ENCODE peak calls at places on chromosomes 16 and 17, in six cellular contexts. S is testis, M is breast epithelium, A is Peyer's patch, X is sigmoid colon, U is A549. Z is an unnamed sample. For H3K4me1, the result is how much of the 10 kb centered on the place peaks cover.

GRCh38 chr17:7703584-7704574 is 1.1 kb upstream of the EFNB3 start:
- DNase-seq in S (no peak), M (peak), A (peak), X (no peak), U (peak), Z (no peak)

GRCh38 chr16:89841275-89841674 is 13.0 kb downstream of the SPIRE2 start:
- DNase-seq in S (no peak), M (no peak), A (no peak), X (no peak), U (no peak), Z (no peak)

GRCh38 chr17:8152981-8153549 is 861 bp upstream of the PER1 start:
- DNase-seq in S (no peak), M (peak), A (no peak), X (peak), U (no peak), Z (no peak)

GRCh38 chr17:50631908-50632571 is 2.6 kb upstream of the ABCC3 start:
- DNase-seq in S (no peak), M (no peak), A (peak), X (no peak), U (no peak), Z (no peak)

GRCh38 chr16:88510091-88510719 is 57.1 kb downstream of the ZFPM1 start:
- DNase-seq in S (no peak), M (no peak), A (no peak), X (no peak), U (no peak), Z (no peak)

GRCh38 chr17:7258731-7259554 is 3.3 kb downstream of the CLDN7 start:
- DNase-seq in S (no peak), M (peak), A (peak), X (no peak), U (no peak), Z (no peak)

GRCh38 chr17:3529817-3530741 is 27.5 kb downstream of the TRPV3 start:
- DNase-seq in S (peak), M (no peak), A (no peak), X (peak), U (no peak), Z (no peak)

GRCh38 chr17:49260011-49260921 is 29.7 kb upstream of the PHOSPHO1 start:
- DNase-seq in S (peak), M (peak), A (peak), X (peak), U (peak), Z (no peak)

GRCh38 chr16:81495321-81496234 is 51.0 kb downstream of the CMIP start:
- DNase-seq in S (no peak), M (no peak), A (no peak), X (no peak), U (no peak), Z (no peak)

GRCh38 chr17:38451840-38452529 is 23.7 kb downstream of the ARHGAP23 start:
- DNase-seq in S (no peak), M (peak), A (no peak), X (no peak), U (no peak), Z (no peak)

GRCh38 chr16:47565454-47565853 is 104.3 kb downstream of the PHKB start:
- DNase-seq in S (peak), M (peak), A (no peak), X (peak), U (no peak), Z (no peak)

GRCh38 chr16:4763791-4764190 is 3.2 kb downstream of the ZNF500 start:
- DNase-seq in S (no peak), M (no peak), A (no peak), X (no peak), U (no peak), Z (no peak)

GRCh38 chr17:82838386-82839063 is 1.3 kb downstream of the ZNF750 start:
- DNase-seq in S (no peak), M (peak), A (no peak), X (peak), U (no peak), Z (no peak)

GRCh38 chr16:4947722-4948503 is 10.2 kb upstream of the SEC14L5 start:
- DNase-seq in S (no peak), M (no peak), A (no peak), X (no peak), U (no peak), Z (no peak)

GRCh38 chr17:32157225-32157624 is 14.9 kb downstream of the RHOT1 start:
- DNase-seq in S (no peak), M (no peak), A (no peak), X (no peak), U (no peak), Z (no peak)

GRCh38 chr17:41735744-41736143 is 1.3 kb upstream of the HAP1 start:
- DNase-seq in S (no peak), M (no peak), A (no peak), X (no peak), U (no peak), Z (no peak)

GRCh38 chr17:64218066-64218465 is 45.0 kb downstream of the TEX2 start:
- DNase-seq in S (no peak), M (no peak), A (no peak), X (no peak), U (no peak), Z (no peak)

GRCh38 chr16:67259705-67260104 is 10.9 kb downstream of the SLC9A5 start:
- DNase-seq in S (no peak), M (no peak), A (peak), X (peak), U (no peak), Z (no peak)

GRCh38 chr17:55394357-55395021 is 27.1 kb downstream of the MMD start:
- DNase-seq in S (no peak), M (no peak), A (no peak), X (no peak), U (no peak), Z (no peak)

GRCh38 chr17:6713130-6713917 is at the start of gene SLC13A5:
- DNase-seq in S (peak), M (no peak), A (no peak), X (no peak), U (peak), Z (no peak)

GRCh38 chr16:27463741-27464662 is 62.0 kb downstream of the IL21R start:
- DNase-seq in S (peak), M (no peak), A (no peak), X (no peak), U (no peak), Z (no peak)

GRCh38 chr16:79328327-79329162 is 272.0 kb downstream of the MAF start:
- DNase-seq in S (no peak), M (no peak), A (no peak), X (no peak), U (no peak), Z (no peak)

GRCh38 chr17:15892679-15893332 is 52.1 kb upstream of the ADORA2B start:
- DNase-seq in S (no peak), M (peak), A (no peak), X (no peak), U (no peak), Z (no peak)

GRCh38 chr16:13453325-13453724 is 466.6 kb upstream of the ERCC4 start:
- DNase-seq in S (no peak), M (peak), A (no peak), X (no peak), U (no peak), Z (no peak)

GRCh38 chr17:8338806-8339205 is 834 bp upstream of the ODF4 start:
- DNase-seq in S (no peak), M (no peak), A (no peak), X (no peak), U (no peak), Z (no peak)

GRCh38 chr17:68892193-68892592 is 63.0 kb downstream of the ABCA8 start:
- DNase-seq in S (no peak), M (no peak), A (no peak), X (no peak), U (no peak), Z (no peak)

GRCh38 chr17:45077643-45078042 is 16.5 kb downstream of the NMT1 start:
- DNase-seq in S (no peak), M (no peak), A (no peak), X (no peak), U (no peak), Z (no peak)

GRCh38 chr17:73189417-73190099 is 3.3 kb upstream of the COG1 start:
- DNase-seq in S (peak), M (no peak), A (no peak), X (no peak), U (peak), Z (no peak)

GRCh38 chr17:68423251-68423650 is 34.0 kb downstream of the WIPI1 start:
- DNase-seq in S (no peak), M (no peak), A (no peak), X (no peak), U (no peak), Z (no peak)

DNA sequence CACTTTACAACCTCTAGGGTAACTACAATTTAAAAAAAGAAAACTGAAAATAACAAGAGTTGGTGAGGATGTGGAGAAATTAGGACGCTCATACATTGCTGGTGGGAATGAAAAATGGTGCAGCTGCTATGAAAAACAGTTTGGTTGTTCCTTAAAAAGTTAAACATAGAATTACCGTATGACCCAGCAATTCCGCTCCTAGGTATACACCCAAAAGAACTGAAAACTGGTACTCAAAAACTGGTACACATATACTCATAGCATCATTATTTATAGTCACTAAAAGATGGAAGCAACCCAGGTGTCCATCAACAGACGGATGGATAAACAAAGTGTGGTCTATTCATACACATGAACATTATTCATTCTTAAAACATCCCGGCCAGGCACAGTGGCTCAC is 42.9 kb upstream of the DNAH17 start:
- DNase-seq in S (no peak), M (no peak), A (no peak), X (no peak), U (no peak), Z (no peak)
- H3K4me1 ChIP-seq in S (under half), M (under half), A (under half), X (under half), U (under half), Z (under half)

GRCh38 chr17:43129671-43130010 is 4.5 kb upstream of the BRCA1 start:
- DNase-seq in S (no peak), M (no peak), A (no peak), X (no peak), U (no peak), Z (no peak)

GRCh38 chr17:43125967-43126910 is 1.1 kb upstream of the BRCA1 start:
- DNase-seq in S (no peak), M (no peak), A (no peak), X (peak), U (no peak), Z (no peak)

GRCh38 chr17:43126911-43127290 is 1.7 kb upstream of the BRCA1 start:
- DNase-seq in S (no peak), M (no peak), A (no peak), X (peak), U (no peak), Z (no peak)

DNA sequence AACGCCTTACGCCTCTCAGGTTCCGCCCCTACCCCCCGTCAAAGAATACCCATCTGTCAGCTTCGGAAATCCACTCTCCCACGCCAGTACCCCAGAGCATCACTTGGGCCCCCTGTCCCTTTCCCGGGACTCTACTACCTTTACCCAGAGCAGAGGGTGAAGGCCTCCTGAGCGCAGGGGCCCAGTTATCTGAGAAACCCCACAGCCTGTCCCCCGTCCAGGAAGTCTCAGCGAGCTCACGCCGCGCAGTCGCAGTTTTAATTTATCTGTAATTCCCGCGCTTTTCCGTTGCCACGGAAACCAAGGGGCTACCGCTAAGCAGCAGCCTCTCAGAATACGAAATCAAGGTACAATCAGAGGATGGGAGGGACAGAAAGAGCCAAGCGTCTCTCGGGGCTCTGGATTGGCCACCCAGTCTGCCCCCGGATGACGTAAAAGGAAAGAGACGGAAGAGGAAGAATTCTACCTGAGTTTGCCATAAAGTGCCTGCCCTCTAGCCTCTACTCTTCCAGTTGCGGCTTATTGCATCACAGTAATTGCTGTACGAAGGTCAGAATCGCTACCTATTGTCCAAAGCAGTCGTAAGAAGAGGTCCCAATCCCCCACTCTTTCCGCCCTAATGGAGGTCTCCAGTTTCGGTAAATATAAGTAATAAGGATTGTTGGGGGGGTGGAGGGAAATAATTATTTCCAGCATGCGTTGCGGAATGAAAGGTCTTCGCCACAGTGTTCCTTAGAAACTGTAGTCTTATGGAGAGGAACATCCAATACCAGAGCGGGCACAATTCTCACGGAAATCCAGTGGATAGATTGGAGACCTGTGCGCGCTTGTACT is at the start of gene BRCA1:
- DNase-seq in S (peak), M (peak), A (peak), X (peak), U (peak), Z (peak)
- TF ChIP-seq POLR2A in S (no peak), M (peak), A (peak), X (peak), U (peak), Z (no peak)

DNA sequence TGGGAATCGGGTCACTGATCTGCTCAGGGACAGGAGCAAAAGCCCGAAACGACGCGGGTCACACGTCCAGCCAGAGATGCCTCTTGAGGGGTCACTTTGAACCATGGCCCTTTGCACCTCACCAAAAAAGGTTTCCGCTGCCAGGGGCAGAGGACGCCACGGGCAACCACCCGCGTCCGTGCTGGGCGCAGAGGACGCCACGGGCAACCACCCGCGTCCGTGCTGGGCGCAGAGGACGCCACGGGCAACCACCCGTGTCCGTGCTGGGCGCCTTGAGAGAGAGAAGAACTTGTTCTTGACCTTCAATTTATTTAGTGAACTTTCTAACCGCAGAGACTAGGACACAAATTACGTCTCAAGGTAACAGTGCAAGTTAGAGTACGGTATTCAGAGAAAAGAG is 35.5 kb downstream of the TIMM22 start:
- DNase-seq in S (no peak), M (no peak), A (no peak), X (no peak), U (no peak), Z (no peak)
- H3K4me1 ChIP-seq in S (under half), M (under half), A (under half), X (under half), U (under half), Z (under half)

GRCh38 chr16:70430667-70431536 is 8.0 kb downstream of the ST3GAL2 start:
- DNase-seq in S (no peak), M (no peak), A (no peak), X (no peak), U (no peak), Z (no peak)

GRCh38 chr16:70434489-70435260 is 4.2 kb downstream of the ST3GAL2 start:
- DNase-seq in S (no peak), M (no peak), A (no peak), X (no peak), U (no peak), Z (no peak)

GRCh38 chr16:70433456-70434103 is 5.3 kb downstream of the ST3GAL2 start:
- DNase-seq in S (no peak), M (no peak), A (no peak), X (peak), U (no peak), Z (no peak)

GRCh38 chr16:70432304-70432799 is 6.5 kb downstream of the ST3GAL2 start:
- DNase-seq in S (no peak), M (no peak), A (no peak), X (no peak), U (no peak), Z (no peak)

DNA sequence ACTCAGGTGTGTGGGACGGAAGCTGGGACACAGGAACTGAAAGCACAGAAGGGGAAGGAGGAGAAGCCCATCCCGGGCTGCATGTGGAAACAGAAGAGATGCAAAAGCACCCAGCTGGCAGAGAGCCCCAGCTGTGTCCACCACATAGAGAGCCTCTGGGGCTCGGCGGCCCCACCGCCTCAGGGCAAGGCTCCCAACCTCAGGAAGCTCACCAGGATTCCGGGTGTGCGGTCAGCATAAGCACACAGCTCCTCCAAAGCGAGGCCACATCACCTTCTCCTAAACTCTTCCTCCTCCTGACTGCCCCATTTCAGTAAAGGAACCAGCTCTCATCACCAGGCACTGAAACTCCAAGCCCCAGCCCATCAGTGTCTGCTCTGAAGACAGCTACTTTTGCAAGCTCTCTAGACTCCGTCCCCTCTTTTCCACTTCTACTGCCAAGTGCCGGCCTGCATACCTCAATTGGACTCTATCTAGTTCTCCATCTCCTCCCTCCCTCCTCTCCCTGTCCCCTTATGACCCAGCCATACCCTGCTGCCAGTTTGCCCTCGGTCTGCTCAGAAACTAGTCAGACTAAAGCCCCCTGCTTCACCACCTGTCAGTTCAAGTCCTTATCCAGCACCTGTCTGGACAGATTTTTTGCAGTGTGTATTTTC is 6.0 kb downstream of the ST3GAL2 start:
- DNase-seq in S (no peak), M (no peak), A (no peak), X (no peak), U (no peak), Z (no peak)
- TF ChIP-seq POLR2A in S (no peak), M (no peak), A (no peak), X (no peak), U (no peak), Z (no peak)

DNA sequence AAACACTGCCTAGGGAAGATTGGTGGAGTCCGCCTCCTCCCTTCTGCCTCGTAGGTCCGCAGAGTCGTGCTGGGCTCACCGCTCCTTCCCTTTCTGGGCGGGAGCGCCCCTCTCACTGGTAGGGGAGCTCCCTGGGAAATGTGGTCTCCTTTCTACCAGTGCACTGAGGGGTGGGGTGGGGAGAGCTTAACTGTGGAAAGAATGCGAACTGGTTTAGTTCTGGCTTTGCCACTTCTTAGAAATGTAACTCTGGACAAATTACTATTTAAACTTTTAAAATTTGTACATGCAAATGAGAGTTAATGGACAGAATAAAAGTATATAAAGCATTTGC is 105.7 kb downstream of the RPTOR start:
- DNase-seq in S (no peak), M (no peak), A (no peak), X (no peak), U (no peak), Z (no peak)
- H3K4me1 ChIP-seq in S (under half), M (under half), A (under half), X (under half), U (under half), Z (under half)

GRCh38 chr17:76357597-76358158 is 4.0 kb upstream of the PRPSAP1 start:
- DNase-seq in S (no peak), M (no peak), A (no peak), X (no peak), U (no peak), Z (no peak)
- TF ChIP-seq POLR2A in S (no peak), M (no peak), A (no peak), X (no peak), U (no peak), Z (no peak)